ENCODE peak calls at places on chromosomes 5 and 9, in seven cellular contexts. Z is esophagus squamous epithelium, I is prostate gland, Y is foreskin fibroblast, E is Karpas-422, R is colonic mucosa, J is A549. B is an unnamed sample.

GRCh38 chr9:24044576-24044975 is 218.5 kb upstream of the ELAVL2 start:
- DNase-seq in J (no peak), I (no peak), R (no peak), Y (no peak), E (no peak), Z (no peak), B (no peak)

GRCh38 chr9:130042931-130043653 is at the start of gene FNBP1:
- DNase-seq in I (peak; percentile 76), J (peak; percentile 83), R (peak; percentile 80), E (peak; percentile 91), Y (peak; percentile 88), Z (no peak), B (peak; percentile 80)

GRCh38 chr5:150523472-150524350 is 15.8 kb downstream of the NDST1 start:
- DNase-seq in Y (peak; percentile 84), I (peak; percentile 51), E (peak; percentile 79), Z (no peak), R (peak; percentile 59), J (peak; percentile 75), B (peak; percentile 69)

GRCh38 chr5:27217160-27217956 is 179.0 kb upstream of the CDH9 start:
- DNase-seq in R (no peak), Z (no peak), E (no peak), I (no peak), J (no peak), Y (no peak), B (no peak)

GRCh38 chr5:157523976-157524375 is 51.6 kb downstream of the ADAM19 start:
- DNase-seq in J (no peak), E (no peak), Y (peak; percentile 15), Z (no peak), I (no peak), R (no peak), B (no peak)

GRCh38 chr5:145588113-145588512 is 247.0 kb downstream of the PRELID2 start:
- DNase-seq in Y (no peak), J (no peak), I (no peak), E (no peak), Z (no peak), R (no peak), B (no peak)

GRCh38 chr5:5650242-5650641 is 227.8 kb downstream of the ICE1 start:
- DNase-seq in I (no peak), E (no peak), J (no peak), Z (no peak), Y (no peak), R (no peak), B (no peak)

GRCh38 chr9:71783120-71783523 is 14.8 kb upstream of the CEMIP2 start:
- DNase-seq in I (no peak), E (no peak), Z (no peak), J (no peak), Y (peak; percentile 33), R (peak; percentile 37), B (no peak)

GRCh38 chr5:180950291-180950949 is 38.2 kb upstream of the BTNL3 start:
- DNase-seq in Y (peak; percentile 3), R (no peak), I (no peak), Z (no peak), J (no peak), E (no peak), B (no peak)

GRCh38 chr5:154179846-154180710 is 10.5 kb upstream of the GALNT10 start:
- DNase-seq in E (peak; percentile 82), Z (no peak), J (peak; percentile 80), Y (peak; percentile 77), R (peak; percentile 33), I (peak; percentile 48), B (peak; percentile 64)

GRCh38 chr9:28899926-28900325 is 1326.6 kb upstream of the C9orf72 start:
- DNase-seq in J (no peak), Y (no peak), I (no peak), Z (no peak), E (no peak), R (no peak), B (no peak)

GRCh38 chr5:76062502-76062901 is 20.7 kb upstream of the SV2C start:
- DNase-seq in R (peak; percentile 29), J (no peak), Y (peak; percentile 2), E (no peak), Z (no peak), I (no peak), B (no peak)

GRCh38 chr9:135290086-135290485 is 189.5 kb upstream of the PPP1R26 start:
- DNase-seq in R (no peak), I (no peak), Z (no peak), J (no peak), Y (no peak), E (no peak), B (no peak)

GRCh38 chr9:14313951-14314423 is at the start of gene NFIB:
- DNase-seq in Y (peak; percentile 80), R (peak; percentile 39), E (no peak), Z (no peak), J (peak; percentile 18), I (peak; percentile 49), B (peak; percentile 33)

GRCh38 chr5:173581408-173582197 is 34.8 kb downstream of the BOD1 start:
- DNase-seq in I (no peak), Y (peak; percentile 56), J (peak; percentile 31), R (peak; percentile 44), E (peak; percentile 91), Z (no peak), B (peak; percentile 33)

GRCh38 chr9:96350866-96351265 is 32.6 kb downstream of the SLC35D2 start:
- DNase-seq in J (no peak), Z (no peak), E (no peak), I (no peak), R (no peak), Y (no peak), B (no peak)

GRCh38 chr9:135464181-135464580 is 15.4 kb upstream of the PPP1R26 start:
- DNase-seq in E (no peak), Y (no peak), I (no peak), R (no peak), J (no peak), Z (no peak), B (no peak)

GRCh38 chr9:69397384-69398214 is 72.6 kb downstream of the ENTREP1 start:
- DNase-seq in I (peak; percentile 51), E (no peak), Z (no peak), R (no peak), Y (peak; percentile 27), J (no peak), B (no peak)

GRCh38 chr9:98796364-98797101 is at the start of gene ANKS6:
- DNase-seq in I (peak; percentile 62), Z (no peak), Y (peak; percentile 93), J (peak; percentile 87), E (peak; percentile 94), R (peak; percentile 88), B (peak; percentile 60)

GRCh38 chr5:171629221-171630005 is 156.2 kb upstream of the SMIM23 start:
- DNase-seq in E (no peak), Z (no peak), I (no peak), J (peak; percentile 30), R (no peak), Y (no peak), B (no peak)

GRCh38 chr5:43556857-43557593 is at the start of gene PAIP1:
- DNase-seq in Y (peak; percentile 94), E (peak; percentile 95), R (peak; percentile 79), J (peak; percentile 75), I (peak; percentile 73), Z (peak; percentile 44), B (peak; percentile 86)

GRCh38 chr9:110590816-110591215 is 11.3 kb upstream of the SVEP1 start:
- DNase-seq in J (no peak), Z (no peak), I (no peak), E (no peak), R (no peak), Y (peak; percentile 31), B (no peak)
- H3K4me3 ChIP-seq in J (no peak overlapping the region), Z (no peak overlapping the region), I (no peak overlapping the region), E (no peak overlapping the region), R (no peak overlapping the region), Y (no peak overlapping the region), B (no peak overlapping the region)

DNA sequence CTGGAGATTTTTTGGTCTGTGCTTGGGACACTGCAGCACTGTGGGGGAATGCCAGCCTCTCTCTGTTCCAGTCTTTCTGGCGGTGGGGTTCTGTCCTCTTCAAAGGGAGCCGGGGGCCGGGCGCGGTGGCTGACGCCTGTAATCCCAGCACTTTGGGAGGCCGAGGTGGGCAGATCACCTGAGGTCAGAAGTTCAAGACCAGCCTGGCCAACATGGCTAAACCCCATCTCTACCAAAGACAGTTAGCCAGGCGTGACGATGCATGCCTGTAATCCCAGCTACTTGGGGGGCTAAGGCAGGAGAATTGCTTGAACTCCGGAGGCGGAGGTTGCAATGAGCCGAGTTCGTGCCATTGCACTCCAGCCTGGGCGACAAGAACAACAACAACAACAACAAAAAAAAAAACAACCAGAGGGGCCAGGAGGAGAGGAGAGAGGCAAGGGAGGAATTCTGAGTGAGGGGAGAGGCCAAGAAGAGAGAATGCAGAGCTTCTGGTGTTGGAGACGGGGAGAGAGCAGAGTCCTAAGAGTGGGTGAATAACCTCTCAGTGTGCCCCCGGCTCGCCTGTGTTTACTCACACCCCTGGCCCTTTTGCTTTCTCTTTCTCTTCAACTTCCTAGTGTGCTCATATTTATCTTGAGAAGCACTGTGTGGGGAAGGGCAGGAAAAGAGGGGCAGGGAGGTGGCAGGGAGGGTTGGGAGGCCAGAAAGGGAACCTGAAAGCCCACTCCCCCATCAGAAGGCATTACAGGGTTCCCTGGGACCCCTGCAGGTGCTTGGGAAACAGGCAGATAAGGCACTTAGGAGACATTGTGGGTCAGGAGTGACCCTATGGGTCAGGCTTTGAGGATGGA is 3.2 kb upstream of the SET start:
- DNase-seq in Y (no peak), Z (no peak), R (peak; percentile 44), J (no peak), E (no peak), I (no peak), B (no peak)
- H3K4me3 ChIP-seq in Y (no peak overlapping the region), Z (peak overlapping the region; percentile 80), R (peak overlapping the region; percentile 22), J (no peak overlapping the region), E (peak overlapping the region; percentile 82), I (no peak overlapping the region), B (no peak overlapping the region)

GRCh38 chr5:78362220-78362619 is 1.8 kb downstream of the SCAMP1 start:
- DNase-seq in Y (no peak), E (no peak), Z (no peak), R (no peak), I (no peak), J (no peak), B (peak; percentile 12)
- H3K4me3 ChIP-seq in Y (peak overlapping the region; percentile 95), E (peak overlapping the region; percentile 99), Z (no peak overlapping the region), R (no peak overlapping the region), I (no peak overlapping the region), J (no peak overlapping the region), B (peak overlapping the region; percentile 75)

GRCh38 chr5:62494772-62495171 is 82.2 kb downstream of the IPO11 start:
- DNase-seq in Z (no peak), E (peak; percentile 81), R (no peak), J (no peak), Y (no peak), I (no peak), B (no peak)

GRCh38 chr5:62488531-62488930 is 76.0 kb downstream of the IPO11 start:
- DNase-seq in Z (no peak), E (no peak), I (no peak), J (no peak), R (no peak), Y (no peak), B (no peak)

GRCh38 chr5:62486672-62487071 is 74.1 kb downstream of the IPO11 start:
- DNase-seq in E (no peak), Y (no peak), R (no peak), Z (no peak), I (no peak), J (no peak), B (peak; percentile 11)

DNA sequence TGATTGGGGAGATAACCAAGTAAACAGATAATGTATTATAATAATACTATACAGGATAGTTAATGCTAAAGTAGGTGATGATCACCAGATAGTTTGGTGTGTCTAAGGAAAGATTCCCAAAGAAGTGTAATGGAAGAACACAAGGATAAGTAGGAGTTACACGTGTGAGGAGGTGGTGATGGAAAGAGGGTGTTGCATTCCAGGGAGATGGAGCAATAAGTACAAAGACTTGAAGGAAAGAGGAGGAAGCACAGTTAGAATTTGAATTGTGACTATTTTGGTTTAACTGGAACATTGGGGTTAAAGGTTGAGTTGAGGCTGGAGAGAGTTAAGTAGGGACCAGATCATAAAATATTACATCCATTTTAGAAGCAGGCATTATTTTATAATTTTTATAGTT is 76.9 kb downstream of the IPO11 start:
- DNase-seq in I (no peak), Z (no peak), E (no peak), J (no peak), R (no peak), Y (peak; percentile 20), B (no peak)
- H3K4me3 ChIP-seq in I (no peak overlapping the region), Z (no peak overlapping the region), E (no peak overlapping the region), J (no peak overlapping the region), R (no peak overlapping the region), Y (no peak overlapping the region), B (no peak overlapping the region)